ENCODE peak calls at places on chromosomes 7 and 10, in six cellular contexts. F is ovary, O is HuH-7, Y is T-cell, S is ACHN, L is non-pigmented ciliary epithelial cell. D is an unnamed sample.

GRCh38 chr10:35635576-35635975 is 6.5 kb downstream of the FZD8 start:
- DNase-seq in F (peak), O (no peak), Y (no peak), S (peak), L (no peak), D (no peak)

GRCh38 chr10:18737841-18738240 is 78.6 kb downstream of the ARL5B start:
- DNase-seq in F (no peak), O (no peak), Y (no peak), S (no peak), L (peak), D (no peak)

GRCh38 chr7:113294750-113295149 is 176.4 kb upstream of the SMIM30 start:
- DNase-seq in F (no peak), O (no peak), Y (no peak), S (no peak), L (no peak), D (no peak)

GRCh38 chr10:49446031-49446430 is 50.1 kb upstream of the DRGX start:
- DNase-seq in F (no peak), O (no peak), Y (no peak), S (no peak), L (peak), D (no peak)

GRCh38 chr7:36289833-36290661 is 99.6 kb upstream of the ANLN start:
- DNase-seq in F (no peak), O (peak), Y (no peak), S (peak), L (no peak), D (no peak)

GRCh38 chr7:46751471-46751870 is 830.4 kb upstream of the IGFBP3 start:
- DNase-seq in F (no peak), O (no peak), Y (no peak), S (no peak), L (no peak), D (no peak)

GRCh38 chr10:1933215-1933614 is 195.9 kb upstream of the ADARB2 start:
- DNase-seq in F (no peak), O (no peak), Y (no peak), S (no peak), L (no peak), D (no peak)

GRCh38 chr7:17781491-17782215 is 158.6 kb downstream of the SNX13 start:
- DNase-seq in F (no peak), O (no peak), Y (no peak), S (peak), L (peak), D (no peak)

GRCh38 chr7:134029-134428 is 58.3 kb upstream of the FAM20C start:
- DNase-seq in F (no peak), O (no peak), Y (no peak), S (no peak), L (no peak), D (no peak)

GRCh38 chr10:113939212-113939860 is 84.9 kb downstream of the NHLRC2 start:
- DNase-seq in F (no peak), O (no peak), Y (no peak), S (no peak), L (no peak), D (no peak)

GRCh38 chr10:69097729-69098128 is 9.8 kb downstream of the SRGN start:
- DNase-seq in F (no peak), O (no peak), Y (no peak), S (no peak), L (no peak), D (no peak)

GRCh38 chr10:43026039-43026973 is 50.6 kb upstream of the RET start:
- DNase-seq in F (no peak), O (no peak), Y (no peak), S (no peak), L (no peak), D (no peak)

GRCh38 chr7:41573881-41574280 is 129.0 kb downstream of the INHBA start:
- DNase-seq in F (no peak), O (no peak), Y (no peak), S (no peak), L (no peak), D (no peak)

GRCh38 chr10:130748409-130749057 is 563.0 kb downstream of the TCERG1L start:
- DNase-seq in F (no peak), O (no peak), Y (no peak), S (no peak), L (no peak), D (peak)

GRCh38 chr7:157980774-157981173 is 606.8 kb downstream of the PTPRN2 start:
- DNase-seq in F (no peak), O (no peak), Y (no peak), S (no peak), L (no peak), D (no peak)

GRCh38 chr7:96034940-96035727 is 262.8 kb downstream of the DYNC1I1 start:
- DNase-seq in F (no peak), O (no peak), Y (no peak), S (no peak), L (no peak), D (no peak)

GRCh38 chr7:121083138-121083789 is 94.8 kb downstream of the CPED1 start:
- DNase-seq in F (no peak), O (no peak), Y (no peak), S (peak), L (no peak), D (no peak)

GRCh38 chr7:12549106-12549505 is 21.4 kb upstream of the SCIN start:
- DNase-seq in F (no peak), O (no peak), Y (no peak), S (peak), L (peak), D (no peak)

GRCh38 chr7:157292770-157293412 is 43.9 kb upstream of the DNAJB6 start:
- DNase-seq in F (no peak), O (no peak), Y (no peak), S (no peak), L (no peak), D (no peak)

GRCh38 chr7:142645777-142646176 is 103.5 kb upstream of the PRSS1 start:
- DNase-seq in F (no peak), O (no peak), Y (no peak), S (no peak), L (no peak), D (no peak)

GRCh38 chr7:83852136-83852535 is 203.2 kb upstream of the SEMA3E start:
- DNase-seq in F (no peak), O (no peak), Y (no peak), S (no peak), L (no peak), D (no peak)

GRCh38 chr10:62993121-62993520 is 140.0 kb upstream of the NRBF2 start:
- DNase-seq in F (no peak), O (no peak), Y (no peak), S (no peak), L (no peak), D (no peak)

GRCh38 chr10:43040482-43041256 is 36.2 kb upstream of the RET start:
- DNase-seq in F (no peak), O (no peak), Y (no peak), S (no peak), L (no peak), D (no peak)

GRCh38 chr7:25802473-25802872 is 349.5 kb upstream of the NFE2L3 start:
- DNase-seq in F (no peak), O (no peak), Y (no peak), S (no peak), L (no peak), D (no peak)

GRCh38 chr7:25239888-25240287 is 11.6 kb upstream of the NPVF start:
- DNase-seq in F (no peak), O (no peak), Y (no peak), S (no peak), L (no peak), D (no peak)

GRCh38 chr10:124032982-124033886 is 60.2 kb downstream of the CHST15 start:
- DNase-seq in F (peak), O (no peak), Y (no peak), S (no peak), L (peak), D (no peak)

GRCh38 chr10:70920519-70920918 is 32.2 kb upstream of the PCBD1 start:
- DNase-seq in F (no peak), O (no peak), Y (no peak), S (no peak), L (no peak), D (no peak)

GRCh38 chr7:95012001-95012400 is 104.6 kb downstream of the PPP1R9A start:
- DNase-seq in F (no peak), O (no peak), Y (no peak), S (peak), L (no peak), D (no peak)

GRCh38 chr10:110336111-110336721 is 31.5 kb upstream of the SMNDC1 start:
- DNase-seq in F (peak), O (no peak), Y (no peak), S (peak), L (no peak), D (no peak)

D was measured in CD4-positive, alpha-beta T cell.